ENCODE peak calls at places on chromosomes 7 and 10, in eight cellular contexts. K is HCT116, F is neural progenitor cell, C is MM.1S, E is OCI-LY7, T is GM23338, Q is PC-3, W is SK-N-SH. R is an unnamed sample.

GRCh38 chr7:33038639-33039038 is 23.9 kb downstream of the NT5C3A start:
- DNase-seq in C (no peak), F (no peak), T (no peak), W (no peak), K (no peak), Q (no peak), E (no peak), R (no peak)

GRCh38 chr10:69338133-69338456 is 59.8 kb downstream of the HK1 start:
- DNase-seq in T (no peak), Q (no peak), E (no peak), F (no peak), W (peak; percentile 10), K (no peak), C (no peak), R (no peak)

GRCh38 chr7:45920543-45921380 is at the start of gene IGFBP3:
- DNase-seq in T (peak; percentile 85), K (no peak), C (peak; percentile 76), W (peak; percentile 90), F (peak; percentile 93), Q (peak; percentile 76), E (no peak), R (peak; percentile 84)

GRCh38 chr7:43890468-43890867 is 15.9 kb downstream of the URGCP start:
- DNase-seq in T (no peak), W (no peak), C (no peak), F (no peak), Q (no peak), E (no peak), K (no peak), R (no peak)

GRCh38 chr7:72493850-72494661 is 81.9 kb upstream of the CALN1 start:
- DNase-seq in E (peak; percentile 57), W (peak; percentile 65), T (peak; percentile 87), Q (peak; percentile 76), F (peak; percentile 82), K (peak; percentile 51), C (peak; percentile 66), R (peak; percentile 80)

GRCh38 chr7:40937879-40938278 is 765.0 kb downstream of the INHBA start:
- DNase-seq in Q (no peak), K (no peak), E (no peak), T (no peak), W (no peak), F (peak; percentile 37), C (no peak), R (no peak)

GRCh38 chr10:121310151-121310711 is 288.0 kb downstream of the FGFR2 start:
- DNase-seq in E (no peak), F (peak; percentile 91), W (peak; percentile 14), C (peak; percentile 15), Q (no peak), K (no peak), T (peak; percentile 14), R (no peak)

GRCh38 chr10:110033724-110034235 is 26.0 kb downstream of the ADD3 start:
- DNase-seq in C (no peak), W (no peak), F (no peak), T (no peak), E (no peak), Q (no peak), K (no peak), R (no peak)

GRCh38 chr10:102812213-102812876 is 24.9 kb downstream of the CYP17A1 start:
- DNase-seq in F (no peak), C (no peak), Q (no peak), T (no peak), K (no peak), E (peak; percentile 75), W (no peak), R (no peak)
- TF ChIP-seq CTCF in F (no peak), C (no peak), Q (no peak), T (no peak), K (no peak), E (peak; percentile 45), W (no peak), R (no peak)

DNA sequence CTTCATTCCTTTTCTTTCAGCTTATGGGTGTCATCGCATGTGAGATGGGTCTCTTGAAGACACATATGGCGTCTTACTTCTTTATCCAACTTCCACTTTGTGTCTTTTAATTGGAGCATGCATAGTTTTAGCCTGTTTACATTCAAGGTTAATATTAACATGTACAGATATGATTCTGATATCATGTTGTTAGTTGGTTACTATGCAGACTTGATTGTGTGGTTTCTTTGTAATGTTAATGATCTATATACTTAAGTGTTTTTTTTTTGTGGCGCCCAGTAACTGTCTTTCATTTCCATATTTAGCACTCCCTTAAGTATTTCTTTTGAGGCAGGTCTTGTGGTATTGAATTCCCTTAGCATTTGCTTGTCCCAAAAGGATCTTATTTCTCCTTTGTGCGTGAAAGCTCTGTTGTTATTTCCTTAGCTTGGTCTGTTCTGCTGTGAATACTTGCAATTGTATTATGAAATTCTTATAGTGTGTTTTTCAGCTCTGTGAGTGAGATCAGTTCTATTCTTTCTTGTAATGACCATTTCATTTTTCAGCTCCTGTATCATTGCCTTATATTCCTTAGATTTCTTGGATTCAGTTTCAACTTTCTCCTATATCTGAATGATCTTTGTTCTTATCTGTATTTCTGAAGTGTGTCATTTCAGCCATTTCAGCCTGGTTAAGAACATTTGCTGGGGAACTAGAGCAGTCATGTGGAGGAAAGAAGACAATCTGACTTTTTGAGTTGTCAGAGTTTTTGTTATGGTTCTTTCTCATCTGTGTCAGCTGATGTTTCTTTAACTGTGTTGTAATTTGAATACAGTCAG is 88.4 kb downstream of the ABCA13 start:
- DNase-seq in W (no peak), K (no peak), F (no peak), E (no peak), T (no peak), Q (no peak), C (no peak), R (no peak)
- H3K4me2 ChIP-seq in W (no peak overlapping the region), K (no peak overlapping the region), F (no peak overlapping the region), E (no peak overlapping the region), T (no peak overlapping the region), Q (no peak overlapping the region), C (no peak overlapping the region), R (no peak overlapping the region)

GRCh38 chr10:49528977-49529506 is 9.9 kb downstream of the ERCC6 start:
- DNase-seq in C (no peak), W (no peak), T (no peak), Q (no peak), K (no peak), E (no peak), F (no peak), R (no peak)

GRCh38 chr10:49539320-49539885 is 482 bp upstream of the ERCC6 start:
- DNase-seq in T (peak; percentile 41), W (peak; percentile 50), F (peak; percentile 34), Q (peak; percentile 86), K (peak; percentile 18), C (peak; percentile 37), E (peak; percentile 21), R (peak; percentile 67)

GRCh38 chr10:49532461-49532860 is 6.5 kb downstream of the ERCC6 start:
- DNase-seq in W (no peak), K (no peak), E (no peak), C (no peak), T (no peak), F (no peak), Q (no peak), R (no peak)

GRCh38 chr10:49538381-49539319 is at the start of gene ERCC6:
- DNase-seq in C (peak; percentile 98), Q (peak; percentile 100), W (peak; percentile 99), K (peak; percentile 94), E (peak; percentile 97), T (peak; percentile 98), F (peak; percentile 98), R (peak; percentile 99)

GRCh38 chr10:49534670-49535381 is 4.1 kb downstream of the ERCC6 start:
- DNase-seq in T (no peak), C (peak; percentile 69), W (no peak), Q (peak; percentile 82), F (no peak), E (peak; percentile 19), K (no peak), R (no peak)
- TF ChIP-seq EZH2phosphoT487 in T (no peak), C (no peak), W (no peak), Q (no peak), F (no peak), E (no peak), K (no peak), R (no peak)

DNA sequence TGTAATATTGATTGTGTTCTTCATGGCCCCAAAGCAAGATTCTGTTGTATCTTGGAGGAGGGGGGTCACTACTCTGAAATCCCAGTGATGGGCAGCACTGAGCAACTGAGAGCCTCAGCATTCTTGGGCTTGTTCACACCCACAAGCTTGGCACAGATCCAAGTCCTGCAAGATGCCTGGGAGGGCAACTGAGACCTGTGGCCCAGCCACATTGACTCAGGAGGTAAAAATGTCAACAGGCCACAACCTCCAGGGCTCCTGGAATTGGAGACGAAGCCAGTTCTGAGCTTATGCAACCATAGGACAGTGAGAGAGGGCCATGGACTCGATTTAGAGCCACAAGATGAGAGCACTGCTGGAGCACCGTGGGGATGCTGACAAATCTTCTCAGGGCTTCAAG is 3.1 kb upstream of the DOCK1 start:
- DNase-seq in Q (peak; percentile 80), C (no peak), F (no peak), W (no peak), K (peak; percentile 69), E (no peak), T (no peak), R (peak; percentile 50)
- TF ChIP-seq CTCF in Q (peak; percentile 32), C (no peak), F (no peak), W (peak; percentile 36), K (no peak), E (no peak), T (no peak), R (no peak)

GRCh38 chr7:91837397-91838070 is 43.0 kb downstream of the MTERF1 start:
- DNase-seq in F (no peak), C (no peak), E (no peak), K (no peak), T (no peak), Q (no peak), W (no peak), R (no peak)

GRCh38 chr7:91832493-91833045 is 47.9 kb downstream of the MTERF1 start:
- DNase-seq in F (no peak), E (no peak), K (no peak), W (no peak), C (no peak), Q (no peak), T (no peak), R (no peak)

GRCh38 chr7:91838439-91838838 is 42.1 kb downstream of the MTERF1 start:
- DNase-seq in F (no peak), T (no peak), Q (no peak), E (no peak), K (no peak), C (no peak), W (no peak), R (no peak)

GRCh38 chr7:91836065-91836368 is 44.5 kb downstream of the MTERF1 start:
- DNase-seq in W (no peak), C (no peak), Q (peak; percentile 46), E (no peak), F (no peak), T (peak; percentile 14), K (no peak), R (no peak)

DNA sequence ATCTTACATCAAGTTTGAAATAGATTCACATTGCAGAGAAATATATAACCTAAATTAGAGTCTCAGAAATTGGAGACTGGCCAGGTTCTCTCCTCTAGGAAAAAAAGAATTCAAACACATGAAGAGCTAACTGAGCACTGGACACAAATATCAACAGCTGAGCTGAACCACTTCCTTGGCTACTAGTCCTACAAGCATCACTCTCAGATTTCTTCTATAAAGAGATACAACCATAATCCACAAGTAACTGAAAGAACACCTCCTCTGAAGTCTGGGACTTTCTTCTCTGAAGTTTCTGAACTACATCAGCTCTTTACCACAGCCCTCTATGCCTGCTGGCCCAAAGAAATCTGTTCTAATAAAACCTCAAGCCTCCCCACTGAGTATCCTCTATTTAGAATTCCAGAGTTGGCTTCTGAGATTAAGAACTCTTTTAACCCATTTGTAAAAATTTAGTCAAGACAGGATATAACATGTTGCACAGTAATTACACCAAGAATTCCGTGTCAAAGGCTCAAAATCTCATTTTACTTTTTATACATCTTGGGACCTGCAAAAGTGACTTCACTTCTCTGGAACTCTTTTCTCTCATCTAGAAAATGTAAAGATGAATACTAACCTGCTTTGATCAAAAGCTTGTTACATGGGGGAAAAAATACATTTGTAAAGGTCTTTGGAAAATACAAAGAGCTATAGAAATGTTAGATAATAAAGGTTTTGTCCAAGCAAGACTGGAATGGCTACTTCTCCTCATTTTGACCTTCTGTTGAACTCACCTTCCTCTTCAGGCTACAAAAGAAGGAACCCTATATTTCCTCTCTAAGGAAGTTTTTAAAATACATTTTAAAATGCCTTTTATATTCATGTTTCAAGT is 45.1 kb downstream of the MTERF1 start:
- DNase-seq in W (no peak), T (no peak), F (no peak), E (no peak), Q (no peak), K (no peak), C (peak; percentile 62), R (no peak)
- H3K4me2 ChIP-seq in W (no peak overlapping the region), T (no peak overlapping the region), F (peak overlapping the region; percentile 39), E (no peak overlapping the region), Q (no peak overlapping the region), K (peak overlapping the region; percentile 2), C (no peak overlapping the region), R (no peak overlapping the region)

R was measured in hepatocyte.